ENCODE peak calls at places on chromosomes 4 and X, in seven cellular contexts. B, F, W, I, Z, P and D are unnamed samples.

GRCh38 chr4:36269116-36269515 is 12.3 kb upstream of the DTHD1 start:
- DNase-seq in B (no peak), W (no peak), P (no peak), F (no peak), Z (no peak), I (no peak), D (no peak)

GRCh38 chr4:111689214-111689613 is 456.0 kb upstream of the FAM241A start:
- DNase-seq in Z (no peak), I (no peak), F (peak), P (no peak), W (peak), B (peak), D (peak)

GRCh38 chr4:11261066-11261850 is 167.4 kb downstream of the HS3ST1 start:
- DNase-seq in F (no peak), W (no peak), P (no peak), Z (no peak), I (no peak), B (no peak), D (no peak)

GRCh38 chrX:31609130-31609529 is 537.3 kb upstream of the FTHL17 start:
- DNase-seq in F (peak), P (no peak), I (peak), B (peak), W (peak), Z (no peak), D (no peak)

GRCh38 chr4:77605210-77605902 is at the start of gene CXCL13:
- DNase-seq in I (no peak), P (no peak), Z (no peak), F (no peak), W (no peak), B (no peak), D (no peak)

GRCh38 chrX:19931146-19931545 is 43.7 kb upstream of the SH3KBP1 start:
- DNase-seq in Z (no peak), F (no peak), W (no peak), P (no peak), B (peak), I (no peak), D (no peak)

GRCh38 chr4:110211007-110211769 is 12.8 kb upstream of the ELOVL6 start:
- DNase-seq in B (peak), Z (peak), I (peak), P (no peak), W (no peak), F (peak), D (peak)

GRCh38 chrX:333611-334311 is 15.2 kb upstream of the GTPBP6 start:
- DNase-seq in P (peak), I (no peak), W (no peak), F (no peak), B (no peak), Z (no peak), D (no peak)

GRCh38 chr4:48924416-48924815 is 17.8 kb upstream of the OCIAD2 start:
- DNase-seq in F (no peak), B (no peak), P (no peak), I (no peak), W (no peak), Z (no peak), D (no peak)

GRCh38 chr4:55884851-55885219 is 31.4 kb downstream of the EXOC1 start:
- DNase-seq in Z (no peak), B (no peak), W (no peak), P (no peak), I (no peak), F (no peak), D (no peak)

GRCh38 chrX:39443240-39443639 is 642.0 kb downstream of the MID1IP1 start:
- DNase-seq in B (no peak), W (no peak), I (no peak), P (no peak), F (no peak), Z (no peak), D (no peak)

GRCh38 chrX:153903238-153903980 is 1.1 kb upstream of the AVPR2 start:
- DNase-seq in B (no peak), I (no peak), P (peak), W (peak), Z (no peak), F (peak), D (no peak)

GRCh38 chr4:76892001-76892400 is 5.9 kb downstream of the SOWAHB start:
- DNase-seq in I (no peak), W (no peak), B (no peak), Z (no peak), F (no peak), P (no peak), D (no peak)

GRCh38 chr4:151922306-151922705 is 161.5 kb upstream of the GATB start:
- DNase-seq in F (no peak), P (no peak), I (no peak), Z (no peak), W (peak), B (no peak), D (no peak)

GRCh38 chr4:95640337-95640736 is 91.6 kb upstream of the UNC5C start:
- DNase-seq in W (no peak), I (no peak), P (no peak), Z (no peak), F (no peak), B (no peak), D (no peak)

GRCh38 chrX:84248226-84248625 is 60.2 kb upstream of the RPS6KA6 start:
- DNase-seq in B (peak), I (no peak), W (peak), F (no peak), P (no peak), Z (no peak), D (no peak)

GRCh38 chr4:73593631-73594241 is 26.5 kb downstream of the RASSF6 start:
- DNase-seq in Z (no peak), I (peak), F (peak), B (peak), P (no peak), W (no peak), D (no peak)

GRCh38 chr4:108045687-108046024 is 56.0 kb downstream of the HADH start:
- DNase-seq in B (no peak), Z (no peak), P (no peak), F (no peak), W (no peak), I (no peak), D (no peak)

GRCh38 chr4:158099686-158100085 is 73.1 kb downstream of the GASK1B start:
- DNase-seq in Z (no peak), P (no peak), W (no peak), B (no peak), F (no peak), I (no peak), D (no peak)

GRCh38 chrX:30312858-30313257 is 3.7 kb upstream of the NR0B1 start:
- DNase-seq in P (no peak), I (no peak), F (no peak), B (peak), W (no peak), Z (no peak), D (no peak)

GRCh38 chr4:46994007-46994405 is 625 bp upstream of the GABRA4 start:
- DNase-seq in F (peak), Z (no peak), P (no peak), I (no peak), B (peak), W (no peak), D (no peak)

GRCh38 chr4:125432078-125432477 is 117.3 kb downstream of the FAT4 start:
- DNase-seq in Z (no peak), W (peak), P (no peak), F (no peak), I (peak), B (peak), D (no peak)

GRCh38 chr4:4507923-4508322 is 33.9 kb downstream of the STX18 start:
- DNase-seq in W (no peak), F (peak), I (peak), B (no peak), Z (no peak), P (no peak), D (no peak)

GRCh38 chrX:2243913-2244460 is 256.8 kb downstream of the DHRSX start:
- DNase-seq in F (no peak), Z (peak), P (no peak), W (no peak), I (no peak), B (no peak), D (no peak)

GRCh38 chrX:107421337-107421736 is 28.1 kb upstream of the FRMPD3 start:
- DNase-seq in Z (no peak), W (no peak), B (no peak), I (no peak), P (no peak), F (no peak), D (no peak)

GRCh38 chr4:1544861-1545275 is 138.6 kb upstream of the NKX1-1 start:
- DNase-seq in P (peak), I (peak), Z (peak), W (no peak), B (no peak), F (peak), D (no peak)

GRCh38 chrX:30023451-30023850 is 191.9 kb upstream of the MAGEB2 start:
- DNase-seq in W (peak), P (no peak), B (no peak), F (no peak), Z (no peak), I (no peak), D (no peak)

GRCh38 chr4:3201718-3202702 is 46.9 kb upstream of the MSANTD1 start:
- DNase-seq in I (no peak), P (no peak), W (no peak), B (no peak), F (peak), Z (peak), D (no peak)

GRCh38 chr4:81214518-81215218 is 354 bp downstream of the PRKG2 start:
- DNase-seq in P (peak), W (no peak), Z (peak), I (no peak), F (no peak), B (peak), D (no peak)

GRCh38 chr4:137610960-137611359 is 78.7 kb upstream of the PCDH18 start:
- DNase-seq in F (peak), P (no peak), W (no peak), B (peak), I (no peak), Z (no peak), D (no peak)

GRCh38 chr4:158462611-158463010 is 59.1 kb upstream of the RXFP1 start:
- DNase-seq in W (no peak), F (no peak), P (no peak), B (no peak), Z (no peak), I (no peak), D (no peak)

GRCh38 chrX:112043997-112044396 is 38.6 kb downstream of the TRPC5 start:
- DNase-seq in W (no peak), Z (no peak), F (peak), B (peak), I (no peak), P (no peak), D (no peak)